ENCODE peak calls at places on chromosomes 6 and 20, in five cellular contexts. Z, Q, Y, B and G are unnamed samples.

GRCh38 chr6:121666809-121667208 is 231.4 kb downstream of the GJA1 start:
- DNase-seq in Y (no peak), Z (peak), B (no peak), Q (no peak), G (no peak)

GRCh38 chr6:125789576-125790402 is 971 bp upstream of the NCOA7 start:
- DNase-seq in B (peak), Y (no peak), Z (peak), Q (peak), G (peak)

GRCh38 chr6:14818422-14818884 is 427.4 kb upstream of the JARID2 start:
- DNase-seq in Q (no peak), Z (no peak), Y (no peak), B (no peak), G (no peak)

GRCh38 chr6:67863346-67863745 is 771.7 kb upstream of the ADGRB3 start:
- DNase-seq in Y (no peak), Q (no peak), Z (no peak), B (no peak), G (no peak)

GRCh38 chr6:105713474-105714118 is 310.7 kb upstream of the PREP start:
- DNase-seq in B (no peak), Q (no peak), Z (no peak), Y (no peak), G (no peak)

GRCh38 chr6:12420626-12421025 is 130.5 kb downstream of the EDN1 start:
- DNase-seq in Q (no peak), B (no peak), Z (no peak), Y (no peak), G (no peak)

GRCh38 chr20:34549291-34549928 is 9.1 kb upstream of the MAP1LC3A start:
- DNase-seq in Q (no peak), B (peak), Z (no peak), Y (no peak), G (no peak)

GRCh38 chr6:23696946-23697345 is 429.1 kb upstream of the NRSN1 start:
- DNase-seq in Z (no peak), B (no peak), Q (no peak), Y (no peak), G (no peak)

GRCh38 chr20:32050851-32051556 is 1.0 kb upstream of the HCK start:
- DNase-seq in Y (peak), Q (no peak), Z (peak), B (no peak), G (no peak)

GRCh38 chr20:34815636-34816035 is 9.8 kb downstream of the NCOA6 start:
- DNase-seq in B (no peak), Z (no peak), Y (no peak), Q (no peak), G (no peak)

GRCh38 chr20:54090230-54091119 is 20.1 kb upstream of the BCAS1 start:
- DNase-seq in Z (no peak), B (no peak), Q (no peak), Y (no peak), G (no peak)

GRCh38 chr6:18861182-18861581 is 474.0 kb downstream of the RNF144B start:
- DNase-seq in Z (no peak), Q (no peak), Y (no peak), B (no peak), G (no peak)

GRCh38 chr20:1618954-1619550 is 757 bp downstream of the SIRPB1 start:
- DNase-seq in Z (no peak), B (no peak), Y (no peak), Q (no peak), G (no peak)

GRCh38 chr6:14865609-14866100 is 380.2 kb upstream of the JARID2 start:
- DNase-seq in Y (no peak), B (no peak), Q (no peak), Z (no peak), G (no peak)

GRCh38 chr6:72272958-72273357 is 348.9 kb upstream of the KCNQ5 start:
- DNase-seq in Y (no peak), Q (no peak), B (no peak), Z (no peak), G (no peak)

GRCh38 chr20:40205971-40206370 is 483.1 kb downstream of the MAFB start:
- DNase-seq in Y (no peak), B (no peak), Z (no peak), Q (no peak), G (no peak)

GRCh38 chr6:149094156-149094555 is 223.4 kb upstream of the TAB2 start:
- DNase-seq in Y (no peak), B (no peak), Z (no peak), Q (no peak), G (no peak)

GRCh38 chr6:110590821-110591351 is 114.5 kb upstream of the SLC22A16 start:
- DNase-seq in Y (no peak), Q (no peak), Z (no peak), B (no peak), G (no peak)

GRCh38 chr20:62020935-62021701 is 44.6 kb downstream of the TAF4 start:
- DNase-seq in B (no peak), Q (no peak), Z (no peak), Y (peak), G (no peak)

GRCh38 chr6:122438975-122439374 is 32.6 kb downstream of the SERINC1 start:
- DNase-seq in Z (no peak), B (no peak), Y (no peak), Q (no peak), G (no peak)

GRCh38 chr6:107822154-107823046 is 1.7 kb downstream of the SCML4 start:
- DNase-seq in Q (no peak), Y (no peak), Z (no peak), B (no peak), G (peak)

GRCh38 chr6:46850781-46851180 is 57.6 kb downstream of the MEP1A start:
- DNase-seq in Z (no peak), Y (no peak), Q (no peak), B (no peak), G (no peak)

GRCh38 chr20:41616228-41616627 is 1.9 kb downstream of the CHD6 start:
- DNase-seq in Q (no peak), Y (no peak), Z (no peak), B (no peak), G (no peak)

GRCh38 chr6:31690231-31691077 is 9.6 kb upstream of the LY6G5C start:
- DNase-seq in Q (no peak), Y (no peak), Z (no peak), B (no peak), G (no peak)

GRCh38 chr6:16136536-16137450 is 7.9 kb downstream of the MYLIP start:
- DNase-seq in B (no peak), Z (no peak), Q (no peak), Y (no peak), G (peak)